ENCODE peak calls at places on chromosomes 16 and 17, in seven cellular contexts. V, Q, R, C, N, A and H are unnamed samples.

GRCh38 chr16:85885537-85885936 is 13.4 kb upstream of the IRF8 start:
- DNase-seq in V (no peak), Q (no peak), R (no peak), C (no peak), N (no peak), A (no peak), H (no peak)

GRCh38 chr17:60652484-60653247 is 25.0 kb upstream of the BCAS3 start:
- DNase-seq in V (no peak), Q (no peak), R (no peak), C (no peak), N (no peak), A (no peak), H (no peak)

GRCh38 chr17:245611-246010 is 64.2 kb upstream of the DOC2B start:
- DNase-seq in V (no peak), Q (no peak), R (no peak), C (no peak), N (no peak), A (no peak), H (no peak)

GRCh38 chr17:80036715-80037477 is 454 bp downstream of the CCDC40 start:
- DNase-seq in V (no peak), Q (peak; percentile 92), R (peak; percentile 17), C (peak; percentile 47), N (no peak), A (peak; percentile 12), H (no peak)

GRCh38 chr16:25198021-25198420 is 18.7 kb upstream of the AQP8 start:
- DNase-seq in V (no peak), Q (no peak), R (no peak), C (no peak), N (no peak), A (no peak), H (no peak)

GRCh38 chr17:1446201-1446600 is 9.8 kb downstream of the CRK start:
- DNase-seq in V (no peak), Q (no peak), R (no peak), C (no peak), N (no peak), A (no peak), H (no peak)

GRCh38 chr16:30903002-30903401 is 6.6 kb downstream of the CTF1 start:
- DNase-seq in V (no peak), Q (peak; percentile 60), R (no peak), C (no peak), N (no peak), A (no peak), H (no peak)

GRCh38 chr17:50117202-50118040 is 12.5 kb downstream of the SAMD14 start:
- DNase-seq in V (peak; percentile 20), Q (peak; percentile 93), R (no peak), C (peak; percentile 78), N (peak; percentile 66), A (no peak), H (peak; percentile 24)

GRCh38 chr17:5023588-5024147 is 11.6 kb downstream of the SLC52A1 start:
- DNase-seq in V (no peak), Q (peak; percentile 43), R (no peak), C (no peak), N (no peak), A (no peak), H (no peak)

GRCh38 chr16:66616169-66616568 is 11.7 kb downstream of the CMTM3 start:
- DNase-seq in V (no peak), Q (no peak), R (no peak), C (no peak), N (no peak), A (no peak), H (no peak)

GRCh38 chr17:77445908-77446535 is 305.3 kb downstream of the SEC14L1 start:
- DNase-seq in V (no peak), Q (no peak), R (no peak), C (peak; percentile 77), N (no peak), A (no peak), H (peak; percentile 77)

GRCh38 chr17:32814837-32815236 is 62.1 kb downstream of the MYO1D start:
- DNase-seq in V (no peak), Q (no peak), R (no peak), C (no peak), N (no peak), A (no peak), H (no peak)

GRCh38 chr16:80347002-80347401 is 193.8 kb upstream of the DYNLRB2 start:
- DNase-seq in V (no peak), Q (no peak), R (no peak), C (no peak), N (no peak), A (no peak), H (no peak)

GRCh38 chr16:75108792-75109731 is 7.5 kb downstream of the LDHD start:
- DNase-seq in V (no peak), Q (peak; percentile 69), R (peak; percentile 52), C (no peak), N (peak; percentile 84), A (peak; percentile 77), H (peak; percentile 88)